ENCODE peak calls at places on chromosome 3, in seven cellular contexts. One of them, this sample, is unnamed.

GRCh38 chr3:127585163-127585812 is 5.2 kb downstream of the TPRA1 start:
- DNase-seq in adrenal gland: peak; percentile 17
- DNase-seq in germinal center: no peak
- DNase-seq in stimulated activated CD4-positive, alpha-beta T cell treated with anti-CD3 and anti-CD28 coated beads, Interleukin-4, amount 100 ng/mL, for 48 hours: no peak
- DNase-seq in HEK293T: no peak
- DNase-seq in GM03348: no peak
- DNase-seq in NCI-H774: no peak
- DNase-seq in this sample: no peak

GRCh38 chr3:45753095-45753494 is 43.2 kb downstream of the SLC6A20 start:
- DNase-seq in NCI-H774: no peak
- DNase-seq in germinal center: no peak
- DNase-seq in adrenal gland: no peak
- DNase-seq in stimulated activated CD4-positive, alpha-beta T cell treated with anti-CD3 and anti-CD28 coated beads, Interleukin-4, amount 100 ng/mL, for 48 hours: no peak
- DNase-seq in HEK293T: no peak
- DNase-seq in GM03348: no peak
- DNase-seq in this sample: no peak

GRCh38 chr3:151992326-151993041 is 119.0 kb downstream of the SUCNR1 start:
- DNase-seq in HEK293T: no peak
- DNase-seq in NCI-H774: no peak
- DNase-seq in germinal center: no peak
- DNase-seq in adrenal gland: no peak
- DNase-seq in GM03348: no peak
- DNase-seq in stimulated activated CD4-positive, alpha-beta T cell treated with anti-CD3 and anti-CD28 coated beads, Interleukin-4, amount 100 ng/mL, for 48 hours: no peak
- DNase-seq in this sample: no peak

GRCh38 chr3:28576590-28577220 is 228.1 kb upstream of the AZI2 start:
- DNase-seq in germinal center: no peak
- DNase-seq in GM03348: no peak
- DNase-seq in stimulated activated CD4-positive, alpha-beta T cell treated with anti-CD3 and anti-CD28 coated beads, Interleukin-4, amount 100 ng/mL, for 48 hours: no peak
- DNase-seq in NCI-H774: no peak
- DNase-seq in HEK293T: peak; percentile 12
- DNase-seq in adrenal gland: no peak
- DNase-seq in this sample: no peak

GRCh38 chr3:104588442-104588841 is 778.3 kb upstream of the ALCAM start:
- DNase-seq in germinal center: no peak
- DNase-seq in GM03348: no peak
- DNase-seq in HEK293T: no peak
- DNase-seq in adrenal gland: no peak
- DNase-seq in NCI-H774: no peak
- DNase-seq in stimulated activated CD4-positive, alpha-beta T cell treated with anti-CD3 and anti-CD28 coated beads, Interleukin-4, amount 100 ng/mL, for 48 hours: no peak
- DNase-seq in this sample: no peak

GRCh38 chr3:129282727-129283327 is 4.2 kb downstream of the HMCES start:
- DNase-seq in adrenal gland: peak; percentile 55
- DNase-seq in HEK293T: no peak
- DNase-seq in GM03348: peak; percentile 52
- DNase-seq in NCI-H774: no peak
- DNase-seq in stimulated activated CD4-positive, alpha-beta T cell treated with anti-CD3 and anti-CD28 coated beads, Interleukin-4, amount 100 ng/mL, for 48 hours: no peak
- DNase-seq in germinal center: peak; percentile 77
- DNase-seq in this sample: no peak

GRCh38 chr3:186361612-186362408 is at the start of gene DGKG:
- DNase-seq in adrenal gland: no peak
- DNase-seq in HEK293T: peak; percentile 37
- DNase-seq in germinal center: peak; percentile 86
- DNase-seq in NCI-H774: no peak
- DNase-seq in stimulated activated CD4-positive, alpha-beta T cell treated with anti-CD3 and anti-CD28 coated beads, Interleukin-4, amount 100 ng/mL, for 48 hours: peak; percentile 14
- DNase-seq in GM03348: peak; percentile 43
- DNase-seq in this sample: peak; percentile 55

GRCh38 chr3:185200639-185201038 is 47.8 kb upstream of the C3orf70 start:
- DNase-seq in adrenal gland: no peak
- DNase-seq in stimulated activated CD4-positive, alpha-beta T cell treated with anti-CD3 and anti-CD28 coated beads, Interleukin-4, amount 100 ng/mL, for 48 hours: no peak
- DNase-seq in GM03348: peak; percentile 60
- DNase-seq in NCI-H774: no peak
- DNase-seq in HEK293T: no peak
- DNase-seq in germinal center: no peak
- DNase-seq in this sample: no peak

GRCh38 chr3:138879541-138880380 is 45.0 kb upstream of the PIK3CB start:
- DNase-seq in GM03348: no peak
- DNase-seq in NCI-H774: no peak
- DNase-seq in adrenal gland: no peak
- DNase-seq in stimulated activated CD4-positive, alpha-beta T cell treated with anti-CD3 and anti-CD28 coated beads, Interleukin-4, amount 100 ng/mL, for 48 hours: no peak
- DNase-seq in germinal center: no peak
- DNase-seq in HEK293T: no peak
- DNase-seq in this sample: no peak

GRCh38 chr3:168071535-168071934 is 24.2 kb downstream of the GOLIM4 start:
- DNase-seq in NCI-H774: no peak
- DNase-seq in HEK293T: no peak
- DNase-seq in adrenal gland: no peak
- DNase-seq in germinal center: no peak
- DNase-seq in GM03348: peak; percentile 71
- DNase-seq in stimulated activated CD4-positive, alpha-beta T cell treated with anti-CD3 and anti-CD28 coated beads, Interleukin-4, amount 100 ng/mL, for 48 hours: no peak
- DNase-seq in this sample: no peak

GRCh38 chr3:49929333-49930240 is at the start of gene MON1A:
- DNase-seq in GM03348: peak; percentile 97
- DNase-seq in adrenal gland: peak; percentile 97
- DNase-seq in HEK293T: peak; percentile 89
- DNase-seq in NCI-H774: peak; percentile 68
- DNase-seq in stimulated activated CD4-positive, alpha-beta T cell treated with anti-CD3 and anti-CD28 coated beads, Interleukin-4, amount 100 ng/mL, for 48 hours: peak; percentile 89
- DNase-seq in germinal center: peak; percentile 80
- DNase-seq in this sample: peak; percentile 24

GRCh38 chr3:127351350-127351749 is 63.5 kb upstream of the PRR20G start:
- DNase-seq in HEK293T: no peak
- DNase-seq in NCI-H774: no peak
- DNase-seq in GM03348: no peak
- DNase-seq in stimulated activated CD4-positive, alpha-beta T cell treated with anti-CD3 and anti-CD28 coated beads, Interleukin-4, amount 100 ng/mL, for 48 hours: no peak
- DNase-seq in germinal center: no peak
- DNase-seq in adrenal gland: no peak
- DNase-seq in this sample: no peak

GRCh38 chr3:119990888-119991287 is 103.4 kb downstream of the GSK3B start:
- DNase-seq in HEK293T: no peak
- DNase-seq in NCI-H774: no peak
- DNase-seq in germinal center: no peak
- DNase-seq in GM03348: peak; percentile 17
- DNase-seq in adrenal gland: no peak
- DNase-seq in stimulated activated CD4-positive, alpha-beta T cell treated with anti-CD3 and anti-CD28 coated beads, Interleukin-4, amount 100 ng/mL, for 48 hours: no peak
- DNase-seq in this sample: no peak

GRCh38 chr3:170038434-170039110 is 777 bp downstream of the GPR160 start:
- DNase-seq in germinal center: peak; percentile 69
- DNase-seq in GM03348: no peak
- DNase-seq in stimulated activated CD4-positive, alpha-beta T cell treated with anti-CD3 and anti-CD28 coated beads, Interleukin-4, amount 100 ng/mL, for 48 hours: no peak
- DNase-seq in NCI-H774: peak; percentile 55
- DNase-seq in HEK293T: peak; percentile 22
- DNase-seq in adrenal gland: no peak
- DNase-seq in this sample: no peak

This sample was measured in DMS 273 treated with DMSO at 0.1 percent for 48 hours.